ENCODE peak calls at places on chromosomes 16 and 17, in six cellular contexts. G, D, Q, W, K and Y are unnamed samples.

GRCh38 chr17:14732211-14732610 is 431.3 kb downstream of the HS3ST3B1 start:
- ATAC-seq in K (no peak), W (no peak), Q (no peak), D (no peak), G (no peak), Y (no peak)

GRCh38 chr17:44381810-44382209 is 7.6 kb downstream of the ITGA2B start:
- ATAC-seq in G (no peak), W (no peak), K (no peak), D (no peak), Q (no peak), Y (no peak)

GRCh38 chr17:55909776-55910175 is 158.9 kb downstream of the PCTP start:
- ATAC-seq in Q (no peak), G (no peak), K (no peak), D (no peak), W (no peak), Y (no peak)

GRCh38 chr16:66427036-66427446 is at the start of gene BEAN1:
- ATAC-seq in G (peak; percentile 33), D (peak; percentile 47), K (peak; percentile 59), Q (no peak), W (no peak), Y (peak; percentile 65)

GRCh38 chr17:32114536-32114935 is 27.8 kb upstream of the RHOT1 start:
- ATAC-seq in K (no peak), Q (no peak), G (no peak), W (no peak), D (no peak), Y (no peak)

GRCh38 chr17:33519692-33520091 is 226.6 kb upstream of the ASIC2 start:
- ATAC-seq in W (no peak), G (no peak), Q (peak; percentile 11), D (no peak), K (no peak), Y (no peak)

GRCh38 chr16:31350275-31351005 is 4.5 kb upstream of the ITGAX start:
- ATAC-seq in K (no peak), Q (peak; percentile 6), D (no peak), G (no peak), W (no peak), Y (peak; percentile 51)

GRCh38 chr17:66649818-66650489 is 185.0 kb upstream of the CACNG5 start:
- ATAC-seq in D (no peak), G (no peak), Q (no peak), K (no peak), W (no peak), Y (no peak)

GRCh38 chr17:69361156-69361555 is 34.2 kb upstream of the ABCA5 start:
- ATAC-seq in W (no peak), D (no peak), K (no peak), G (no peak), Q (no peak), Y (no peak)

GRCh38 chr16:30602595-30603277 is 7.5 kb downstream of the ZNF689 start:
- ATAC-seq in W (no peak), Q (no peak), D (no peak), G (no peak), K (no peak), Y (no peak)

DNA sequence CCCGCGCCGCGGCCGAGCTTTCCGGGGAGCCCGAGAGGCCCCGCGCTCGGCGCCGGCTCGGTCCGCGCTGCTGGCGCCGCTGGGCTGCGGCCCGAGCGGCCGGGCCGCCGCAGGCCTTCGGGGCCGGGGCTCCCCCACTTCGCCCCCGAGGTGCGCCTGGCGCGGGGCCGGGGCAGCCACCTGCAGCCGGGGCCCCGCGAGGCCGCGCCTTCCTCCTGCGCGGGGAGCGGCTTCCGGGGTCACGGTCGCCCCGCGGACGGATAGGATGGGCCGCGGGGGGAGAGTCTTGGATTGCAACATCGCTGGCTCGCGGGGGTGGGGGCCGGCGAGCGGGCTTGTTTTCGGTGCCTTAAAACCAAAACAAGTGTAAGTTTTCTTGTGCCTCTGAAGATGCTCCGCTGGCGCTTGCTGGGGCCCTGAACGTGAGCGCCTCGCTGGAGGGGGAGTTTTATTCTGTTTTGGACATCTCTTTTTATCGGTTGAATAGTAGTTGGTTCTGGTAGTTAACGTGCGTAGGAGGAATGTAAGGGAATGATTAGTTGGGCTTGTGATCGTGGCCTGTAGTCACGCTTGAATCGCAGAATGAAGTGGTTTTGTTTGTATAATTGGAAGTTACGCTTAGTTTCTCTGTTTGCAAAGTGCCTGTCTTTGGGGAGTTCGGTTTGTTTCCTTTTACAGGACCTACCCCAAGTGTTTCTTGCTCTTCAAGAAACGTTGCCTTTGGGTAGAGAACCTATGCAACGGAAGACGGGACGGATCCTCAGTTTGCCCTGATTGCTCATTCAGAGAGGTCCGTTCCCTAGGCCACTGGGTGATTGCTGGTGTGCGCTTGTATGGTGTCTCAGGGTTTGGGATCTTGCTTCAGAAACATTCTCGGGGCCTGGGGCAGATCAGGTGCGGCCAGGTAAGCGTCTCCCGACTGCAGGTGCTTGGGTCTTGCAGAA is 724 bp downstream of the UBE2I start:
- ATAC-seq in D (no peak), G (no peak), Q (peak; percentile 46), W (no peak), K (peak; percentile 61), Y (peak; percentile 41)
- H3K27ac ChIP-seq in D (peak overlapping the region; percentile 98), G (peak overlapping the region; percentile 57), Q (peak overlapping the region; percentile 51), W (peak overlapping the region; percentile 73), K (peak overlapping the region; percentile 24), Y (no peak overlapping the region)

DNA sequence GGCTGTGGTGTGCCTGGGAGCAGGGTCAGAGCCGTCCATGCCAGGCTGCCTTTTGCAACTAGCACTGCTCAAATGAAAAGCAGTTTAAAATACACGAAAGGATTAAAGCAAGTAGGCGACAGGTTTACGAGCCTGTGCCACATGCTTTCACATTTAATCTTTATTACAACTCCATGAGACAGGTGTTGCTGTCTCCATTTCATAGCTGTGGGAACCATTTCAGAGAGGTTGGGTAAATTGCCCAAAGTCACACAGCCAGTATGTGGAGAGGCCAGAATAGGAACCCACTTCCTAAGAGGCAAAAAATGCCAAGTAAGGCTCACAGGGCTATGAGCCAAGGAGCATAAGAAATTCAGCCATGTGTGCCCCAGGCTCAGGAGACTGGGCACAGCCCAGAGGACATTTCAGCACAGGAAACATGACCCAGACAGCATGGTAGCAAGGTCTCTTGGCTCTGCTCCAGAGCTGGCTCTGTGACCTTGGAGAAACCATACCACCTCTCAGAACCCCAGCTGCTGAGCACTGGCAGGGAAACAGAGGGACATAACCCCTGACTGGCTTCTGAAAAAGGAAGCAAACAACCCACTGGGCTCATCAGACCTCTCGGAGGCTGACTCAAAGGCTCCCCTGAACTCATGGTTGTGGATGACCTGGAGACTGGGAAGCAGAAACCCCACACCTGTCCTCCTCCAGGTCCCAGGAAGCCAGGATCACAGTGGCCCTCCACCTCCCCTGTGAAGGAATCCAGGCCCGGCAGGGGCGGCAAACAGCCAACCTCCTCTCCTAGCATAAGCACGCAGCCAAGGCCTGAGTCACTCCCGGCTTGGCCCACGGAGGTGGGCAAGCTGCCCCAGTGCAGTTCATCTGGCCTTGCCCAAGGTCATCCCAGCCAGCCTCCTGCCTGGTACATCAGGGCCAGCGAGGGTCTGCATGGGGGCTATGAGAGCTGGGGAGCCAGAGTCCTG is 40.3 kb upstream of the MRPS23 start:
- ATAC-seq in K (no peak), D (peak; percentile 64), W (peak; percentile 34), Q (no peak), G (no peak), Y (peak; percentile 62)
- TF ChIP-seq EP300 in K (no peak), D (peak; percentile 55), W (no peak), Q (no peak), G (no peak), Y (no peak)

DNA sequence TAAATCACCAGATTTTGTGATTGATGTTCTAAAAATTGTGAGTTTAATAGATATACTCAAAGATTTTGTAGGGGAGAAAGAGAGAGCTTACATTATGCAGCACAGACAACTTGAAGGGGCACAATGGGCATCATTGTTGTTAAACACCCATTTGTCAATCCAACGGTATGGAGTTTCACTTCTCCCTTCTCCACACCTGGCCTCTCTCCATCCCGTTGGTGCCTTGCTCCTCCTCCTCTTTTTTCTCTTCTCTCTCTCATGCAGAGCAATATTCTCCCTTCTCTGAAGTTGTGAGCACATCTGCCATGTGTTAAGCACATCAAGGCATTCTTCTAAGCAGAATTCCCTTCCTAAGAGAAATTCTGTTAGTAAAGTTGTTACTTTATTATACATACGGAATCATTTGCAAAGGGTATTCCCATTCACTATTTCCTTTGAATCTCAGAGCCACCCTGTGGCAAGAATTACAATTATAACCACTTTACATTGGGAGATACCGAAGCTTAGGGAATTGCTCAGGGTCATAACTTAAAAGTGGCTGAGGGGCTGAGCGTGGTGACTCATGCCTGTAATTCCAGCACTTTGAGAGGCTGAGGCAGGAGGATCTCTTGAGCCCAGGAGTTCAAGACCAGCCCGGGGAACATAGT is 40.5 kb upstream of the SKAP1 start:
- ATAC-seq in D (peak; percentile 67), K (no peak), G (no peak), W (no peak), Q (peak; percentile 19), Y (no peak)
- TF ChIP-seq CTCF in D (no peak), K (no peak), G (no peak), W (no peak), Q (no peak), Y (no peak)

GRCh38 chr16:84985079-84986065 is 26.0 kb downstream of the ZDHHC7 start:
- ATAC-seq in D (peak; percentile 56), W (no peak), G (no peak), Q (no peak), K (no peak), Y (peak; percentile 62)
- H3K27ac ChIP-seq in D (peak overlapping the region; percentile 85), W (peak overlapping the region; percentile 11), G (no peak overlapping the region), Q (no peak overlapping the region), K (no peak overlapping the region), Y (peak overlapping the region; percentile 70)

GRCh38 chr16:86306811-86307517 is 203.4 kb upstream of the FOXF1 start:
- ATAC-seq in W (no peak), G (no peak), Q (no peak), K (no peak), D (no peak), Y (no peak)

GRCh38 chr16:86306046-86306644 is 204.2 kb upstream of the FOXF1 start:
- ATAC-seq in D (no peak), Q (no peak), K (no peak), G (no peak), W (no peak), Y (no peak)

GRCh38 chr16:86308514-86308913 is 201.8 kb upstream of the FOXF1 start:
- ATAC-seq in D (no peak), W (no peak), G (no peak), K (no peak), Q (no peak), Y (no peak)

GRCh38 chr16:86305440-86305839 is 204.9 kb upstream of the FOXF1 start:
- ATAC-seq in D (no peak), G (no peak), Q (no peak), K (no peak), W (no peak), Y (no peak)

GRCh38 chr16:86307518-86307903 is 202.8 kb upstream of the FOXF1 start:
- ATAC-seq in G (no peak), W (no peak), K (no peak), D (no peak), Q (no peak), Y (peak; percentile 65)
- TF ChIP-seq EP300 in G (no peak), W (no peak), K (no peak), D (no peak), Q (no peak), Y (peak; percentile 36)

GRCh38 chr17:73231841-73232586 is 29.7 kb downstream of the CPSF4L start:
- ATAC-seq in D (peak; percentile 95), W (peak; percentile 97), K (peak; percentile 85), Q (peak; percentile 83), G (peak; percentile 91), Y (peak; percentile 96)
- TF ChIP-seq CTCF in D (no peak), W (peak; percentile 20), K (peak; percentile 32), Q (no peak), G (peak; percentile 78), Y (peak; percentile 43)